ENCODE peak calls at places on chromosomes 1 and 21, in five cellular contexts. E is astrocyte of the cerebellum, O is psoas muscle, V is fibroblast of pulmonary artery, A is cardiac muscle cell. U is an unnamed sample.

GRCh38 chr1:67250051-67250653 is 57.5 kb upstream of the IL12RB2 start:
- DNase-seq in E (no peak), O (no peak), V (no peak), A (no peak), U (no peak)

GRCh38 chr1:25568834-25569598 is 25.6 kb downstream of the LDLRAP1 start:
- DNase-seq in E (peak), O (peak), V (peak), A (no peak), U (peak)

GRCh38 chr1:43711049-43711448 is 3.7 kb downstream of the ST3GAL3 start:
- DNase-seq in E (no peak), O (no peak), V (peak), A (no peak), U (no peak)

GRCh38 chr21:33395866-33396265 is 7.3 kb upstream of the IFNGR2 start:
- DNase-seq in E (no peak), O (no peak), V (peak), A (no peak), U (no peak)

GRCh38 chr1:202012544-202013478 is 2.4 kb downstream of the ELF3 start:
- DNase-seq in E (no peak), O (no peak), V (no peak), A (no peak), U (no peak)

GRCh38 chr1:151166506-151166956 is 587 bp downstream of the SCNM1 start:
- DNase-seq in E (no peak), O (no peak), V (peak), A (peak), U (no peak)

GRCh38 chr1:228205526-228206436 is 2.1 kb upstream of the OBSCN start:
- DNase-seq in E (no peak), O (no peak), V (no peak), A (peak), U (no peak)

GRCh38 chr1:58741689-58742553 is 41.9 kb downstream of the JUN start:
- DNase-seq in E (no peak), O (no peak), V (no peak), A (no peak), U (no peak)

GRCh38 chr1:64759968-64760367 is 15.1 kb downstream of the RAVER2 start:
- DNase-seq in E (no peak), O (no peak), V (no peak), A (peak), U (no peak)

GRCh38 chr1:30904191-30904961 is 4.2 kb downstream of the SDC3 start:
- DNase-seq in E (no peak), O (no peak), V (no peak), A (no peak), U (no peak)

GRCh38 chr1:30904962-30905335 is 3.6 kb downstream of the SDC3 start:
- DNase-seq in E (no peak), O (no peak), V (no peak), A (no peak), U (no peak)

GRCh38 chr1:30902653-30903290 is 5.8 kb downstream of the SDC3 start:
- DNase-seq in E (no peak), O (no peak), V (no peak), A (no peak), U (no peak)

GRCh38 chr1:30901798-30902652 is 6.5 kb downstream of the SDC3 start:
- DNase-seq in E (no peak), O (peak), V (peak), A (no peak), U (no peak)

DNA sequence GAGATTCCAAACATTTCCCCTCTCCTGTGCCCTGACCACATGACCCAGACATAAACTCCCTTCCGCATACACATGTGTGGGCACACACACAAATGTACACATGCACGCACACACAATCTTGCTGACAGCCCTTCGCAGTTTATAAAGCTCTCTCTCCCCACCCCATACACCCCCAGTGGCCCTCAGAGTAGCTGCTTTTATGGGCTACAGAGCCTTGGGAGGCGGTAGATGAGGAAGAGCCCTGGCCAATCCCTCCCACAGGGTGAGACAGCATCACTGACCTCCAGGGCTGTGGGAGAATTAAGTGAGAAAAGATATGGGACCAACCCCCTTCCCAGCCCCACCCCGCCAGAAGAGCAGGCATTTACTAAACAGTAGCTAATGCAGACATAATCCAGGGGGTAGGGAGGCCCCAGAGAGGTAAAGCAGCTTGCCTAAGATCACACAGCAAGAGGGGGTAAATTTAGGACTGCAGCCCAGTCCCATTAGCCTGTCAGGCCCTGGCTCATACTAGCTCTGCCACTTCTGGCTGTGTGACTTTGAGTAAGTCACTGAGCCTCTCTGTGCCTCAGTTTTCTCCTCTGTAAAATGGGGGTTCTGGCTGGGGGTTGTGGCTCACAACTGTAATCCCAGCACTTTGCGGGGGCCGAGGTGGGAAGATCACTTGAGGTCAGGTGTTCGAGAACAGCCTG is 5.1 kb downstream of the SDC3 start:
- DNase-seq in E (no peak), O (no peak), V (peak), A (no peak), U (no peak)
- H3K4me3 ChIP-seq in E (no peak), O (no peak), V (no peak), A (no peak), U (no peak)

GRCh38 chr1:203628185-203628996 is 1.8 kb downstream of the ATP2B4 start:
- DNase-seq in E (no peak), O (peak), V (peak), A (peak), U (no peak)
- TF ChIP-seq CTCF in E (peak), O (no peak), V (peak), A (peak), U (peak)

GRCh38 chr1:23554481-23555224 is 4.6 kb downstream of the ID3 start:
- DNase-seq in E (peak), O (peak), V (peak), A (peak), U (no peak)

GRCh38 chr1:23557471-23558124 is 1.7 kb downstream of the ID3 start:
- DNase-seq in E (no peak), O (no peak), V (peak), A (no peak), U (no peak)

GRCh38 chr1:23556661-23557470 is 2.4 kb downstream of the ID3 start:
- DNase-seq in E (peak), O (no peak), V (peak), A (peak), U (peak)

GRCh38 chr1:23555225-23555801 is 4.0 kb downstream of the ID3 start:
- DNase-seq in E (no peak), O (peak), V (peak), A (peak), U (no peak)

DNA sequence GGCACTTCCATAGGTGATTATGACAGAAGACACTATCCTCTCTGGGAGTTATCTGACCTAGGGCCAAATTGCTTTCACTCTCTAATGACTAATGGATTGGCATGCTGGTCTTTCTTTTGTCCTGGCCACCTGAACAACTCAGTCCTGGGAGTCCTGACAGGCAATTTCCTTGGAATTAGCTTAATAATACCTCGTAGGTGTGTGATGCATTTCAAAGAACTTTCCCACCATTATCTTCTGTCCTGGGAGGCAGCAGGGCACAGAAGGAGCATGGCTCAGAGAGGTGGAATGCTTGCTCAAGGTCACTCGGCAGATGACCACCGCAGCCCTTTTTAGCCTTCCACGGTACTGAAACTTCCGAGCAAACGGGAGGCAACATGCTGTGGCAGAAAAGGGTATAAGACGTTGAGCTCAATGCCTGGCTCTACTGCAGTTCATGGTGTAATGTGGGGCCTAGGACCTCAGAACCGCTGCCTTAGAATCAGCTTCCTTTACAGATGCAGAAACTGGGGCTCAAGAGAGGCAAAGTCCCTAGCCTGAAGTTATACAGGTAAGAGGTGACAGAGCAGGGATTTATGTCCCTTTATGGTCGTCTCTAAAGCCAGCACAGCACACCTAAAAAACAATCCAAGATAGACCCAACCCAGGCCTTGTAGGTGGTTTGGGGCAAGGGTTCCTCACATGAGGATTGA is 3.2 kb downstream of the ID3 start:
- DNase-seq in E (peak), O (no peak), V (peak), A (peak), U (no peak)
- H3K4me3 ChIP-seq in E (peak), O (peak), V (peak), A (peak), U (peak)

GRCh38 chr1:29117381-29117780 is 6.3 kb downstream of the TMEM200B start:
- DNase-seq in E (no peak), O (no peak), V (no peak), A (no peak), U (no peak)
- TF ChIP-seq CTCF in E (peak), O (peak), V (peak), A (peak), U (no peak)

GRCh38 chr1:26701995-26702679 is 6.3 kb downstream of the ARID1A start:
- DNase-seq in E (no peak), O (no peak), V (no peak), A (no peak), U (no peak)
- H3K4me3 ChIP-seq in E (no peak), O (peak), V (no peak), A (no peak), U (no peak)